ENCODE peak calls at places on chromosomes 1 and 21, in nine cellular contexts. Q is skeletal muscle cell; O is right atrium auricular region; Y is activated CD4-positive, alpha-beta T cell treated with anti-CD3 and anti-CD28 coated beads, Interleukin-2, amount 50 U/mL, for 24 hours; L is cortex of kidney; T is stimulated activated CD4-positive, alpha-beta T cell treated with anti-CD3 and anti-CD28 coated beads, Interleukin-1b, Interleukin-23, amount 100 ng/mL, for 24 hours; A is activated T-helper 1 cell treated with anti-CD3 and anti-CD28 coated beads, Interleukin-2, amount 50 U/mL, for 16 hours; N is NCI-H2171 treated with DMSO at 0.1 percent for 48 hours; G is hippocampal formation. J is an unnamed sample.

GRCh38 chr1:176073524-176074157 is 133.4 kb downstream of the COP1 start:
- DNase-seq in Q (peak), O (no peak), Y (no peak), L (no peak), T (peak), A (no peak), N (peak), G (peak), J (peak)

GRCh38 chr1:27544818-27545612 is 55.0 kb upstream of the WASF2 start:
- DNase-seq in Q (no peak), O (peak), Y (no peak), L (no peak), T (no peak), A (no peak), N (no peak), G (no peak), J (no peak)

GRCh38 chr1:65412984-65413375 is 7.5 kb upstream of the LEPR start:
- DNase-seq in Q (no peak), O (no peak), Y (no peak), L (no peak), T (no peak), A (no peak), N (no peak), G (no peak), J (no peak)

GRCh38 chr1:33367488-33368405 is 46.8 kb upstream of the A3GALT2 start:
- DNase-seq in Q (no peak), O (peak), Y (peak), L (no peak), T (peak), A (peak), N (peak), G (peak), J (peak)

GRCh38 chr1:228496084-228496483 is 8.9 kb downstream of the RNF187 start:
- DNase-seq in Q (no peak), O (no peak), Y (no peak), L (no peak), T (no peak), A (no peak), N (no peak), G (no peak), J (no peak)

GRCh38 chr21:32349333-32349944 is 43.4 kb downstream of the URB1 start:
- DNase-seq in Q (no peak), O (no peak), Y (no peak), L (no peak), T (no peak), A (no peak), N (no peak), G (no peak), J (no peak)

GRCh38 chr1:32702599-32703478 is at the start of gene SYNC:
- DNase-seq in Q (peak), O (no peak), Y (no peak), L (no peak), T (no peak), A (no peak), N (peak), G (no peak), J (no peak)

GRCh38 chr1:157955860-157956259 is 37.6 kb upstream of the KIRREL1 start:
- DNase-seq in Q (no peak), O (no peak), Y (no peak), L (no peak), T (no peak), A (no peak), N (no peak), G (peak), J (no peak)

GRCh38 chr1:13513063-13513884 is 529 bp downstream of the LRRC38 start:
- DNase-seq in Q (no peak), O (no peak), Y (no peak), L (no peak), T (no peak), A (no peak), N (peak), G (no peak), J (no peak)

GRCh38 chr1:25702101-25702775 is 85.6 kb downstream of the MAN1C1 start:
- DNase-seq in Q (no peak), O (no peak), Y (no peak), L (no peak), T (no peak), A (no peak), N (no peak), G (no peak), J (no peak)

J was measured in iPS DF 19.7.